ENCODE peak calls at places on chromosomes 12 and 14, in nine cellular contexts. P is ureter, L is upper lobe of right lung, W is memory B cell, U is caudate nucleus, E is bronchial epithelial cell, B is HEK293T, V is naive B cell, C is HCEC 1CT. G is an unnamed sample.

GRCh38 chr14:104580961-104581360 is 1.4 kb downstream of the C14orf180 start:
- DNase-seq in W (no peak), U (no peak), L (no peak), V (no peak), C (no peak), B (no peak), E (peak), P (peak), G (no peak)

GRCh38 chr12:25830456-25830855 is 128.0 kb upstream of the RASSF8 start:
- DNase-seq in B (no peak), P (no peak), C (no peak), L (no peak), W (no peak), V (no peak), E (peak), U (no peak), G (no peak)

GRCh38 chr14:58639842-58640484 is 2.2 kb downstream of the DACT1 start:
- DNase-seq in V (no peak), P (peak), U (no peak), C (peak), L (no peak), E (peak), W (no peak), B (peak), G (peak)

GRCh38 chr14:100692256-100692655 is 34.4 kb upstream of the DLK1 start:
- DNase-seq in C (no peak), P (no peak), B (no peak), V (no peak), W (no peak), E (no peak), U (no peak), L (no peak), G (no peak)

GRCh38 chr12:45232771-45233372 is 17.0 kb downstream of the ANO6 start:
- DNase-seq in P (peak), V (no peak), C (peak), B (peak), W (no peak), L (no peak), E (peak), U (no peak), G (no peak)

GRCh38 chr12:113587720-113588119 is 116.0 kb upstream of the LHX5 start:
- DNase-seq in W (no peak), U (no peak), L (no peak), E (no peak), C (no peak), P (no peak), B (no peak), V (no peak), G (no peak)

GRCh38 chr12:19927661-19928060 is 440.7 kb upstream of the PDE3A start:
- DNase-seq in U (no peak), B (no peak), P (no peak), L (no peak), E (no peak), V (no peak), W (no peak), C (no peak), G (no peak)

GRCh38 chr12:30792648-30793499 is 38.1 kb upstream of the CAPRIN2 start:
- DNase-seq in V (no peak), E (peak), B (no peak), C (peak), U (no peak), P (no peak), L (no peak), W (no peak), G (no peak)

GRCh38 chr14:68552597-68552996 is 240.3 kb downstream of the ZFP36L1 start:
- DNase-seq in P (no peak), V (no peak), C (peak), W (no peak), B (no peak), L (no peak), U (no peak), E (peak), G (no peak)

GRCh38 chr12:53093777-53094393 is 3.6 kb upstream of the IGFBP6 start:
- DNase-seq in V (no peak), L (no peak), E (no peak), B (no peak), C (no peak), W (no peak), P (peak), U (no peak), G (no peak)

GRCh38 chr12:101696477-101697196 is 803 bp upstream of the CHPT1 start:
- DNase-seq in B (no peak), W (peak), P (peak), L (peak), U (no peak), E (no peak), C (no peak), V (no peak), G (peak)

GRCh38 chr12:131264625-131265024 is 310.9 kb downstream of the ADGRD1 start:
- DNase-seq in C (no peak), B (no peak), P (no peak), W (no peak), L (no peak), V (no peak), E (peak), U (no peak), G (no peak)

GRCh38 chr12:110203546-110203945 is 77.5 kb upstream of the ATP2A2 start:
- DNase-seq in P (no peak), L (no peak), E (no peak), C (no peak), W (no peak), V (no peak), U (no peak), B (no peak), G (no peak)

GRCh38 chr12:120470150-120470817 is 736 bp upstream of the SRSF9 start:
- DNase-seq in C (no peak), V (no peak), U (no peak), L (no peak), E (no peak), W (no peak), B (peak), P (no peak), G (no peak)

GRCh38 chr12:50387972-50388478 is 8.4 kb downstream of the FAM186A start:
- DNase-seq in B (no peak), U (no peak), V (no peak), P (peak), L (no peak), C (no peak), W (no peak), E (no peak), G (no peak)

GRCh38 chr12:64669270-64669842 is 59.1 kb downstream of the RASSF3 start:
- DNase-seq in P (no peak), U (no peak), E (peak), B (no peak), C (no peak), W (no peak), V (peak), L (peak), G (peak)

GRCh38 chr14:104942586-104942985 is 17.9 kb downstream of the PLD4 start:
- DNase-seq in W (no peak), U (no peak), P (no peak), C (no peak), B (no peak), E (no peak), L (no peak), V (no peak), G (no peak)

GRCh38 chr12:115305275-115305674 is 621.3 kb upstream of the TBX3 start:
- DNase-seq in W (no peak), E (no peak), L (no peak), U (no peak), V (no peak), B (no peak), C (no peak), P (no peak), G (no peak)

GRCh38 chr14:100825691-100826331 is at the start of gene MEG3:
- DNase-seq in V (no peak), W (no peak), E (peak), B (no peak), C (peak), U (no peak), P (no peak), L (no peak), G (no peak)

GRCh38 chr14:65849096-65849495 is 436.6 kb downstream of the FUT8 start:
- DNase-seq in V (no peak), C (no peak), B (no peak), E (no peak), L (no peak), U (no peak), W (no peak), P (no peak), G (no peak)

GRCh38 chr14:74084277-74085046 is at the start of the genes ALDH6A1 and LIN52:
- DNase-seq in U (peak), E (peak), W (peak), L (peak), B (peak), V (peak), P (peak), C (peak), G (peak)

GRCh38 chr12:56631790-56632700 is 1.9 kb upstream of the BAZ2A start:
- DNase-seq in E (peak), V (peak), B (peak), U (no peak), W (peak), P (peak), C (peak), L (peak), G (peak)

GRCh38 chr14:80426686-80427085 is 215.4 kb upstream of the DIO2 start:
- DNase-seq in C (peak), P (no peak), U (no peak), L (no peak), V (no peak), W (no peak), B (no peak), E (peak), G (no peak)

GRCh38 chr14:35556548-35556947 is 22.6 kb downstream of the INSM2 start:
- DNase-seq in E (no peak), B (no peak), L (no peak), P (no peak), C (no peak), W (no peak), V (no peak), U (no peak), G (no peak)

GRCh38 chr14:94374749-94375148 is 13.7 kb downstream of the SERPINA1 start:
- DNase-seq in P (no peak), L (no peak), C (no peak), B (no peak), W (no peak), E (no peak), V (no peak), U (no peak), G (no peak)

GRCh38 chr12:89528434-89528833 is 2.6 kb upstream of the POC1B start:
- DNase-seq in V (no peak), C (no peak), B (no peak), U (no peak), E (no peak), L (no peak), W (no peak), P (no peak), G (no peak)

GRCh38 chr12:59252731-59253130 is 332.4 kb upstream of the LRIG3 start:
- DNase-seq in E (no peak), L (no peak), W (no peak), C (no peak), B (no peak), U (no peak), P (no peak), V (no peak), G (no peak)